ENCODE peak calls at places on chromosomes 1 and 21, in six cellular contexts. One of them, this sample, is unnamed.

GRCh38 chr1:119147626-119148180 is 7.2 kb upstream of the WARS2 start:
- DNase-seq in transverse colon: no peak
- DNase-seq in ovary: no peak
- DNase-seq in heart left ventricle: no peak
- DNase-seq in HCT116: no peak
- DNase-seq in stomach: no peak
- DNase-seq in this sample: no peak

GRCh38 chr1:30879126-30879786 is 29.3 kb downstream of the SDC3 start:
- DNase-seq in transverse colon: no peak
- DNase-seq in ovary: no peak
- DNase-seq in heart left ventricle: no peak
- DNase-seq in HCT116: no peak
- DNase-seq in stomach: peak; percentile 40
- DNase-seq in this sample: no peak

GRCh38 chr1:99702221-99702620 is 56.3 kb downstream of the PALMD start:
- DNase-seq in transverse colon: no peak
- DNase-seq in ovary: no peak
- DNase-seq in heart left ventricle: no peak
- DNase-seq in HCT116: no peak
- DNase-seq in stomach: no peak
- DNase-seq in this sample: no peak

GRCh38 chr1:225865514-225865913 is 16.7 kb downstream of the TMEM63A start:
- DNase-seq in transverse colon: no peak
- DNase-seq in ovary: no peak
- DNase-seq in heart left ventricle: no peak
- DNase-seq in HCT116: no peak
- DNase-seq in stomach: no peak
- DNase-seq in this sample: no peak

GRCh38 chr1:211908453-211908852 is 77.9 kb upstream of the LPGAT1 start:
- DNase-seq in transverse colon: no peak
- DNase-seq in ovary: no peak
- DNase-seq in heart left ventricle: no peak
- DNase-seq in HCT116: no peak
- DNase-seq in stomach: no peak
- DNase-seq in this sample: no peak

GRCh38 chr1:156097499-156098178 is 15.4 kb upstream of the MEX3A start:
- DNase-seq in transverse colon: no peak
- DNase-seq in ovary: no peak
- DNase-seq in heart left ventricle: no peak
- DNase-seq in HCT116: no peak
- DNase-seq in stomach: no peak
- DNase-seq in this sample: no peak

GRCh38 chr1:90851711-90852050 is 134.6 kb upstream of the BARHL2 start:
- DNase-seq in transverse colon: no peak
- DNase-seq in ovary: no peak
- DNase-seq in heart left ventricle: no peak
- DNase-seq in HCT116: no peak
- DNase-seq in stomach: no peak
- DNase-seq in this sample: no peak

GRCh38 chr1:112040891-112041740 is 51.6 kb upstream of the KCND3 start:
- DNase-seq in transverse colon: no peak
- DNase-seq in ovary: peak; percentile 54
- DNase-seq in heart left ventricle: no peak
- DNase-seq in HCT116: no peak
- DNase-seq in stomach: no peak
- DNase-seq in this sample: no peak

GRCh38 chr1:228463559-228464455 is 23.4 kb upstream of the RNF187 start:
- DNase-seq in transverse colon: peak; percentile 39
- DNase-seq in ovary: peak; percentile 51
- DNase-seq in heart left ventricle: no peak
- DNase-seq in HCT116: peak; percentile 18
- DNase-seq in stomach: peak; percentile 27
- DNase-seq in this sample: peak; percentile 83

GRCh38 chr1:31203215-31203614 is 36.5 kb downstream of the NKAIN1 start:
- DNase-seq in transverse colon: no peak
- DNase-seq in ovary: no peak
- DNase-seq in heart left ventricle: no peak
- DNase-seq in HCT116: no peak
- DNase-seq in stomach: no peak
- DNase-seq in this sample: no peak

GRCh38 chr1:50846224-50846839 is 113.7 kb downstream of the FAF1 start:
- DNase-seq in transverse colon: no peak
- DNase-seq in ovary: no peak
- DNase-seq in heart left ventricle: no peak
- DNase-seq in HCT116: no peak
- DNase-seq in stomach: no peak
- DNase-seq in this sample: no peak

GRCh38 chr1:225691377-225691776 is 38.5 kb upstream of the ENAH start:
- DNase-seq in transverse colon: no peak
- DNase-seq in ovary: no peak
- DNase-seq in heart left ventricle: no peak
- DNase-seq in HCT116: no peak
- DNase-seq in stomach: no peak
- DNase-seq in this sample: no peak

GRCh38 chr1:160097196-160097910 is 1.1 kb downstream of the IGSF8 start:
- DNase-seq in transverse colon: no peak
- DNase-seq in ovary: no peak
- DNase-seq in heart left ventricle: no peak
- DNase-seq in HCT116: no peak
- DNase-seq in stomach: no peak
- DNase-seq in this sample: peak; percentile 80

GRCh38 chr1:163747855-163748254 is 426.1 kb downstream of the NUF2 start:
- DNase-seq in transverse colon: no peak
- DNase-seq in ovary: no peak
- DNase-seq in heart left ventricle: no peak
- DNase-seq in HCT116: no peak
- DNase-seq in stomach: no peak
- DNase-seq in this sample: no peak

GRCh38 chr21:45073301-45074047 is 906 bp upstream of the ADARB1 start:
- DNase-seq in transverse colon: peak; percentile 24
- DNase-seq in ovary: peak; percentile 70
- DNase-seq in heart left ventricle: no peak
- DNase-seq in HCT116: no peak
- DNase-seq in stomach: peak; percentile 51
- DNase-seq in this sample: peak; percentile 86

GRCh38 chr1:114509596-114510234 is 1.3 kb downstream of the TRIM33 start:
- DNase-seq in transverse colon: no peak
- DNase-seq in ovary: no peak
- DNase-seq in heart left ventricle: no peak
- DNase-seq in HCT116: no peak
- DNase-seq in stomach: no peak
- DNase-seq in this sample: no peak

GRCh38 chr1:56856186-56856585 is 1.6 kb downstream of the C8A start:
- DNase-seq in transverse colon: no peak
- DNase-seq in ovary: no peak
- DNase-seq in heart left ventricle: no peak
- DNase-seq in HCT116: no peak
- DNase-seq in stomach: no peak
- DNase-seq in this sample: no peak

GRCh38 chr1:181730606-181731005 is 247.3 kb downstream of the CACNA1E start:
- DNase-seq in transverse colon: no peak
- DNase-seq in ovary: no peak
- DNase-seq in heart left ventricle: no peak
- DNase-seq in HCT116: no peak
- DNase-seq in stomach: no peak
- DNase-seq in this sample: no peak

GRCh38 chr1:197017558-197018146 is 40.3 kb downstream of the CFHR5 start:
- DNase-seq in transverse colon: no peak
- DNase-seq in ovary: no peak
- DNase-seq in heart left ventricle: peak; percentile 34
- DNase-seq in HCT116: no peak
- DNase-seq in stomach: no peak
- DNase-seq in this sample: no peak

GRCh38 chr21:16594191-16594590 is 864.4 kb downstream of the USP25 start:
- DNase-seq in transverse colon: no peak
- DNase-seq in ovary: no peak
- DNase-seq in heart left ventricle: no peak
- DNase-seq in HCT116: no peak
- DNase-seq in stomach: no peak
- DNase-seq in this sample: no peak

GRCh38 chr1:22317231-22317919 is 134.3 kb upstream of the ZBTB40 start:
- DNase-seq in transverse colon: no peak
- DNase-seq in ovary: no peak
- DNase-seq in heart left ventricle: no peak
- DNase-seq in HCT116: peak; percentile 6
- DNase-seq in stomach: no peak
- DNase-seq in this sample: no peak

GRCh38 chr1:245419572-245419971 is 264.8 kb downstream of the KIF26B start:
- DNase-seq in transverse colon: no peak
- DNase-seq in ovary: no peak
- DNase-seq in heart left ventricle: no peak
- DNase-seq in HCT116: no peak
- DNase-seq in stomach: no peak
- DNase-seq in this sample: no peak

GRCh38 chr1:226274138-226274537 is 34.8 kb downstream of the LIN9 start:
- DNase-seq in transverse colon: no peak
- DNase-seq in ovary: no peak
- DNase-seq in heart left ventricle: no peak
- DNase-seq in HCT116: no peak
- DNase-seq in stomach: no peak
- DNase-seq in this sample: no peak

GRCh38 chr1:151370211-151370911 is 2.1 kb downstream of the SELENBP1 start:
- DNase-seq in transverse colon: peak; percentile 34
- DNase-seq in ovary: peak; percentile 78
- DNase-seq in heart left ventricle: peak; percentile 56
- DNase-seq in HCT116: no peak
- DNase-seq in stomach: peak; percentile 34
- DNase-seq in this sample: peak; percentile 63

GRCh38 chr1:23727362-23727811 is 15.9 kb upstream of the ELOA start:
- DNase-seq in transverse colon: peak; percentile 63
- DNase-seq in ovary: peak; percentile 85
- DNase-seq in heart left ventricle: peak; percentile 68
- DNase-seq in HCT116: no peak
- DNase-seq in stomach: peak; percentile 85
- DNase-seq in this sample: peak; percentile 80

GRCh38 chr1:23020731-23021130 is 1.5 kb downstream of the KDM1A start:
- DNase-seq in transverse colon: no peak
- DNase-seq in ovary: no peak
- DNase-seq in heart left ventricle: no peak
- DNase-seq in HCT116: no peak
- DNase-seq in stomach: no peak
- DNase-seq in this sample: no peak

DNA sequence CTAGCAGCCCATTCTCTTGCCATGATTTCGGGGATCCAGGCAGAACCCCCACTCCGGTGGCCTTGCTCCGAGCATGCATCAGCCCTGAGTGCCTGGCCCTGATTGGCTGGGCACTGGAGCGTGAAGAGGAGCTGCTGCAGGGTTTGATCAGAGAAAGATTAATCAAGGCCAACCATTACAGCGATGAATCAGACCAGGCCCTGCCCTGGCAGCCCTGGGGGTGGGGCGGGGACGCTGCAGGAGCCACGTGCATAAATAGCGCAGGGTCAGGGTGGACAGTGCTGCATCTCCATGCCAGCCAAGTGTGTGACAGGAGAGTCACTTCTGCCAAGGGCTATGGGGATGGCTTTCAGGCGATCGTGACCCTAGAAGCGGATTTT is 3.4 kb upstream of the FAM131C start:
- DNase-seq in transverse colon: no peak
- DNase-seq in ovary: no peak
- DNase-seq in heart left ventricle: no peak
- DNase-seq in HCT116: peak; percentile 59
- DNase-seq in stomach: no peak
- DNase-seq in this sample: no peak
- H3K27ac ChIP-seq in transverse colon: no peak overlapping the region
- H3K27ac ChIP-seq in ovary: no peak overlapping the region
- H3K27ac ChIP-seq in heart left ventricle: peak overlapping the region; percentile 41
- H3K27ac ChIP-seq in HCT116: peak overlapping the region; percentile 54
- H3K27ac ChIP-seq in stomach: no peak overlapping the region
- H3K27ac ChIP-seq in this sample: no peak overlapping the region

GRCh38 chr1:205666372-205667166 is 13.7 kb downstream of the SLC45A3 start:
- DNase-seq in transverse colon: peak; percentile 72
- DNase-seq in ovary: no peak
- DNase-seq in heart left ventricle: no peak
- DNase-seq in HCT116: no peak
- DNase-seq in stomach: peak; percentile 52
- DNase-seq in this sample: no peak
- H3K4me1 ChIP-seq in transverse colon: peaks cover 32% of the 10 kb centered on the region
- H3K4me1 ChIP-seq in ovary: peaks cover 2% of the 10 kb centered on the region
- H3K4me1 ChIP-seq in heart left ventricle: no peaks in the 10 kb centered on the region
- H3K4me1 ChIP-seq in HCT116: peaks cover 37% of the 10 kb centered on the region
- H3K4me1 ChIP-seq in stomach: peaks cover 69% of the 10 kb centered on the region
- H3K4me1 ChIP-seq in this sample: peaks cover 100% of the 10 kb centered on the region

DNA sequence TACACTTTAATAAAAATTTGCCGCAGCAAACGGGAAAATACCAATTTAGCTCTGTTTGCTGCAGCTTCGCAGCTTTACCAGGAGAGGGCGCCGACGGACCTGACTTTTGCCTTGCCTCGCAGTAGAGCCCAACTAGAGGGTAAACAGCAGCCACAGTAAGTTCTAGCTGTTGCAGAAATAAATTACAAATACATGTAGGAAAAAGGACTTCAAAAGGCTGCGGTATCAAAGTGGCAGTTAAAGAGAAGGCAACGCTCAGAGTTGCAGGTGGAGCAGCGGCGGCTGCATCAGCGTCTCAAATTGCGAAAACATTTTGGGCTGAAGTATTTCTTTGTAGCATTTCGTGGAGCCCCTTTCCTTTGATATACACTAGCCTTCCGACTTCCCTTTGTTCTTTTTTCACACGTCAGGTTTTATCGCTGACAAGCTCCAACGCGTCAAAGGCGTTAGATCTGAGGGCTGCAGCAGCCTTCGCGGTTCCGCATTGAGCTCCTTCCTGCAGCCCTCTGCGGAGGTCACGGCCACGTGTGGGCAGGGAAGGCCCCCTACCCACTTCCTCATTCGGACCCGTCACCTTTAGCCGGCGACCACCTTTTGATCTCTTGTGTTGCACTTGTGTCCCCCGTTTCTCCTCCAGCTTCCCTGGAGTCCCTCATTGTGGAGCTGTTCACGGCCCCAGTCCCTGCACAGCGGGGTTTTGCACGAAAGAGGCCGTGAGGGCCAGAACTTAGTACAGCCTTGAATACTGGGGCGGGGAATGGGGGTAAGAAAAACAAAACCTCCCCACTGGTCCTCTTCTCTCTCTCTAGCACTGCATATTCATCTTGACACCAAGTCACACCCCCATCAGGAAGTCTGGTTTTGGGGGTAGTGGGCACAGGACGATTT is 72.8 kb downstream of the S1PR1 start:
- DNase-seq in transverse colon: peak; percentile 39
- DNase-seq in ovary: peak; percentile 49
- DNase-seq in heart left ventricle: peak; percentile 51
- DNase-seq in HCT116: no peak
- DNase-seq in stomach: peak; percentile 60
- DNase-seq in this sample: peak; percentile 94
- TF ChIP-seq POLR2A in transverse colon: no peak
- TF ChIP-seq POLR2A in ovary: no peak
- TF ChIP-seq POLR2A in heart left ventricle: no peak
- TF ChIP-seq POLR2A in HCT116: no peak
- TF ChIP-seq POLR2A in stomach: no peak
- TF ChIP-seq POLR2A in this sample: no peak

DNA sequence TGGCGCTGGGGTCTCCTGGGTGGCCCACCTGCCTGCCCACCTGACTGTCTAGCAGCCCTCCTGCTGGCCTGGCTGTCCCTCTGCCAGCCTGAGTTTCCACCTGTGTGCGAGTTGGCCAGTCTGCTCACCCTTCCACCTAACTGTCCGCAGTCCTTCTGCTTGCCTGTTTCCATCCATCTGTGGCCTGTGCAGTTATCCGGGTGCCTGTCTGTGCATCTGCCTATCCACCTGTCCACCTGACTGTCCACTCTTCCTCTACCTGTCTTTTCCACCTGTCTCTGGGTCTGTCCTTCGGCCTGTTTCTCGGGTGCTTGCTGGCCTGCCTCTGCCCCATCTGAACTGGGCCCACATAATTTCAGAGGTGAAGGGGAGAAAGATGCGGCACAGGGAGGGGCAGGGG is 1.9 kb downstream of the KCNQ4 start:
- DNase-seq in transverse colon: no peak
- DNase-seq in ovary: no peak
- DNase-seq in heart left ventricle: peak; percentile 12
- DNase-seq in HCT116: no peak
- DNase-seq in stomach: no peak
- DNase-seq in this sample: peak; percentile 47
- H3K27ac ChIP-seq in transverse colon: peak overlapping the region; percentile 87
- H3K27ac ChIP-seq in ovary: no peak overlapping the region
- H3K27ac ChIP-seq in heart left ventricle: peak overlapping the region; percentile 65
- H3K27ac ChIP-seq in HCT116: no peak overlapping the region
- H3K27ac ChIP-seq in stomach: peak overlapping the region; percentile 77
- H3K27ac ChIP-seq in this sample: no peak overlapping the region

This sample was measured in spleen.